ENCODE peak calls at places on chromosomes 2 and 18, in five cellular contexts. O is GM13977, B is transverse colon, Y is upper lobe of right lung, X is tibial artery. Q is an unnamed sample.

GRCh38 chr2:241769819-241770184 is 6.8 kb upstream of the GAL3ST2 start:
- DNase-seq in O (no peak), Y (no peak), X (no peak), B (no peak), Q (no peak)

GRCh38 chr18:35933982-35934381 is 38.5 kb upstream of the RMP24 start:
- DNase-seq in B (no peak), Y (no peak), O (no peak), X (no peak), Q (no peak)

GRCh38 chr18:5064846-5065245 is 132.2 kb downstream of the AKAIN1 start:
- DNase-seq in B (no peak), Y (no peak), X (no peak), O (no peak), Q (no peak)

GRCh38 chr2:152462591-152463178 is 127.7 kb downstream of the FMNL2 start:
- DNase-seq in O (no peak), X (no peak), Y (no peak), B (no peak), Q (no peak)

GRCh38 chr18:79583984-79584401 is 95.6 kb upstream of the CTDP1 start:
- DNase-seq in B (peak), O (no peak), Y (peak), X (peak), Q (no peak)

GRCh38 chr2:239361311-239361642 is 39.5 kb downstream of the HDAC4 start:
- DNase-seq in X (no peak), O (no peak), Y (no peak), B (no peak), Q (no peak)

GRCh38 chr2:228377533-228377932 is 196.0 kb upstream of the SPHKAP start:
- DNase-seq in O (no peak), B (no peak), X (no peak), Y (no peak), Q (no peak)

GRCh38 chr2:38217401-38218188 is 141.6 kb upstream of the CYP1B1 start:
- DNase-seq in X (no peak), O (no peak), B (no peak), Y (no peak), Q (no peak)

GRCh38 chr2:233358335-233358734 is 4.0 kb downstream of the DGKD start:
- DNase-seq in Y (no peak), B (no peak), X (no peak), O (peak), Q (no peak)

GRCh38 chr2:23502096-23502495 is 117.1 kb downstream of the KLHL29 start:
- DNase-seq in X (no peak), O (no peak), Y (no peak), B (no peak), Q (no peak)

GRCh38 chr2:69581774-69582581 is 61.6 kb downstream of the AAK1 start:
- DNase-seq in Y (no peak), X (no peak), B (no peak), O (no peak), Q (no peak)

Q was measured in stomach.